ENCODE peak calls at places on chromosomes 11 and 22, in eight cellular contexts. B, A, Q, P, W, O, Y and C are unnamed samples.

GRCh38 chr11:65112551-65113360 is 1.1 kb downstream of the TM7SF2 start:
- DNase-seq in B (peak; percentile 83), A (peak; percentile 68), Q (no peak), P (peak; percentile 67), W (peak; percentile 55), O (peak; percentile 44), Y (peak; percentile 79), C (peak; percentile 65)

GRCh38 chr11:23897453-23898289 is 599.2 kb upstream of the LUZP2 start:
- DNase-seq in B (no peak), A (no peak), Q (no peak), P (no peak), W (no peak), O (peak; percentile 75), Y (no peak), C (no peak)

GRCh38 chr11:118230088-118230487 is 5.3 kb upstream of the JAML start:
- DNase-seq in B (no peak), A (no peak), Q (no peak), P (no peak), W (no peak), O (no peak), Y (no peak), C (no peak)

GRCh38 chr11:10659339-10660216 is 34.0 kb downstream of the IRAG1 start:
- DNase-seq in B (peak; percentile 88), A (peak; percentile 37), Q (peak; percentile 61), P (peak; percentile 50), W (no peak), O (peak; percentile 84), Y (no peak), C (peak; percentile 42)

GRCh38 chr11:60482361-60482760 is 10.2 kb upstream of the MS4A12 start:
- DNase-seq in B (no peak), A (no peak), Q (no peak), P (no peak), W (peak; percentile 66), O (no peak), Y (no peak), C (no peak)

GRCh38 chr22:28034760-28035401 is 115.8 kb upstream of the PITPNB start:
- DNase-seq in B (peak; percentile 92), A (peak; percentile 70), Q (no peak), P (peak; percentile 89), W (no peak), O (peak; percentile 54), Y (peak; percentile 88), C (peak; percentile 99)

GRCh38 chr22:24894998-24895397 is 51.5 kb downstream of the LHFPL7 start:
- DNase-seq in B (peak; percentile 88), A (peak; percentile 77), Q (peak; percentile 39), P (peak; percentile 67), W (peak; percentile 69), O (peak; percentile 86), Y (peak; percentile 87), C (peak; percentile 85)

GRCh38 chr11:103055174-103055890 is 36.6 kb downstream of the DCUN1D5 start:
- DNase-seq in B (no peak), A (no peak), Q (no peak), P (no peak), W (no peak), O (peak; percentile 73), Y (no peak), C (no peak)

GRCh38 chr22:19723990-19724827 is 870 bp downstream of the GP1BB start:
- DNase-seq in B (no peak), A (no peak), Q (no peak), P (no peak), W (peak; percentile 62), O (no peak), Y (no peak), C (no peak)

GRCh38 chr11:91194551-91194950 is 971.7 kb upstream of the CHORDC1 start:
- DNase-seq in B (no peak), A (no peak), Q (no peak), P (no peak), W (no peak), O (no peak), Y (no peak), C (no peak)

GRCh38 chr11:67468509-67468834 is 579 bp downstream of the TMEM134 start:
- DNase-seq in B (no peak), A (no peak), Q (no peak), P (no peak), W (no peak), O (no peak), Y (no peak), C (no peak)

GRCh38 chr11:1292644-1293618 is 16.5 kb downstream of the TOLLIP start:
- DNase-seq in B (peak; percentile 56), A (no peak), Q (no peak), P (no peak), W (no peak), O (no peak), Y (peak; percentile 8), C (no peak)

GRCh38 chr22:30328466-30329049 is 1.8 kb upstream of the TBC1D10A start:
- DNase-seq in B (no peak), A (no peak), Q (no peak), P (no peak), W (no peak), O (no peak), Y (no peak), C (no peak)

GRCh38 chr11:77779935-77780334 is 40.6 kb downstream of the RSF1 start:
- DNase-seq in B (no peak), A (no peak), Q (no peak), P (no peak), W (no peak), O (peak; percentile 44), Y (no peak), C (no peak)

GRCh38 chr11:1226981-1227550 is 4.2 kb downstream of the MUC5B start:
- DNase-seq in B (peak; percentile 61), A (no peak), Q (no peak), P (peak; percentile 15), W (no peak), O (no peak), Y (peak; percentile 16), C (peak; percentile 20)

GRCh38 chr11:130431337-130431773 is 2.9 kb upstream of the ADAMTS8 start:
- DNase-seq in B (peak; percentile 84), A (peak; percentile 89), Q (no peak), P (peak; percentile 64), W (peak; percentile 66), O (peak; percentile 77), Y (peak; percentile 78), C (peak; percentile 81)

GRCh38 chr11:112477152-112477928 is 216.7 kb upstream of the PLET1 start:
- DNase-seq in B (no peak), A (no peak), Q (no peak), P (no peak), W (no peak), O (no peak), Y (no peak), C (peak; percentile 32)

GRCh38 chr11:46338988-46339666 is 8.1 kb upstream of the DGKZ start:
- DNase-seq in B (no peak), A (no peak), Q (no peak), P (peak; percentile 33), W (no peak), O (no peak), Y (no peak), C (peak; percentile 28)

GRCh38 chr22:30837531-30837930 is 131.0 kb downstream of the MORC2 start:
- DNase-seq in B (no peak), A (no peak), Q (no peak), P (no peak), W (no peak), O (no peak), Y (no peak), C (no peak)

GRCh38 chr11:99925968-99926367 is 761.1 kb upstream of the ARHGAP42 start:
- DNase-seq in B (no peak), A (no peak), Q (no peak), P (no peak), W (no peak), O (no peak), Y (no peak), C (no peak)

GRCh38 chr11:12723410-12724297 is 49.4 kb downstream of the TEAD1 start:
- DNase-seq in B (no peak), A (no peak), Q (no peak), P (no peak), W (no peak), O (peak; percentile 41), Y (no peak), C (no peak)

GRCh38 chr22:30210235-30210831 is 36.2 kb downstream of the LIF start:
- DNase-seq in B (no peak), A (peak; percentile 50), Q (no peak), P (no peak), W (no peak), O (peak; percentile 47), Y (no peak), C (no peak)

GRCh38 chr11:118921929-118922744 is 3.6 kb downstream of the BCL9L start:
- DNase-seq in B (peak; percentile 96), A (peak; percentile 91), Q (peak; percentile 68), P (peak; percentile 89), W (no peak), O (peak; percentile 87), Y (peak; percentile 88), C (peak; percentile 76)

GRCh38 chr22:49972163-49973017 is 11.8 kb downstream of the PIM3 start:
- DNase-seq in B (peak; percentile 70), A (no peak), Q (peak; percentile 2), P (peak; percentile 48), W (no peak), O (no peak), Y (peak; percentile 58), C (peak; percentile 18)

GRCh38 chr11:43567396-43567975 is 113.1 kb upstream of the HSD17B12 start:
- DNase-seq in B (no peak), A (no peak), Q (no peak), P (no peak), W (peak; percentile 23), O (peak; percentile 60), Y (no peak), C (no peak)

GRCh38 chr11:11816511-11817319 is 25.1 kb upstream of the USP47 start:
- DNase-seq in B (no peak), A (no peak), Q (no peak), P (no peak), W (no peak), O (peak; percentile 78), Y (no peak), C (no peak)

GRCh38 chr11:126929186-126930085 is 71.1 kb downstream of the KIRREL3 start:
- DNase-seq in B (no peak), A (no peak), Q (no peak), P (no peak), W (no peak), O (peak; percentile 33), Y (no peak), C (no peak)

GRCh38 chr11:33942954-33943353 is 51.1 kb upstream of the LMO2 start:
- DNase-seq in B (no peak), A (no peak), Q (peak; percentile 41), P (peak; percentile 60), W (no peak), O (peak; percentile 73), Y (no peak), C (no peak)
- TF ChIP-seq CTCF in B (no peak), A (no peak), Q (no peak), P (no peak), W (no peak), O (no peak), Y (no peak), C (no peak)

GRCh38 chr11:62613275-62613864 is 313 bp downstream of the ROM1 start:
- DNase-seq in B (peak; percentile 87), A (no peak), Q (peak; percentile 40), P (no peak), W (no peak), O (no peak), Y (no peak), C (peak; percentile 37)
- H3K4me3 ChIP-seq in B (peak overlapping the region; percentile 53), A (no peak overlapping the region), Q (peak overlapping the region; percentile 80), P (peak overlapping the region; percentile 82), W (no peak overlapping the region), O (no peak overlapping the region), Y (peak overlapping the region; percentile 70), C (peak overlapping the region; percentile 23)

GRCh38 chr11:17475666-17476316 is 854 bp downstream of the ABCC8 start:
- DNase-seq in B (no peak), A (no peak), Q (no peak), P (no peak), W (no peak), O (no peak), Y (no peak), C (no peak)
- H3K27me3 ChIP-seq in B (peaks cover 44% of the 10 kb centered on the region), A (no peaks in the 10 kb centered on the region), Q (no peaks in the 10 kb centered on the region), P (no peaks in the 10 kb centered on the region), W (peaks cover 59% of the 10 kb centered on the region), O (peaks cover 16% of the 10 kb centered on the region), Y (no peaks in the 10 kb centered on the region), C (peaks cover 13% of the 10 kb centered on the region)

GRCh38 chr22:22397292-22397870 is 111.2 kb downstream of the ZNF280B start:
- DNase-seq in B (peak; percentile 80), A (peak; percentile 55), Q (no peak), P (peak; percentile 33), W (no peak), O (no peak), Y (no peak), C (no peak)
- TF ChIP-seq CTCF in B (no peak), A (no peak), Q (no peak), P (no peak), W (no peak), O (no peak), Y (no peak), C (peak; percentile 7)